ENCODE peak calls at places on chromosomes 13 and 19, in eight cellular contexts. I is stomach; P is naive thymus-derived CD4-positive, alpha-beta T cell; H is transverse colon; R is neuronal stem cell; L is psoas muscle; F is pancreas; G is heart left ventricle. J is an unnamed sample.

GRCh38 chr13:81927347-81927746 is 1586.4 kb upstream of the SPRY2 start:
- DNase-seq in I (no peak), P (no peak), H (no peak), R (no peak), L (no peak), F (no peak), G (no peak), J (no peak)

GRCh38 chr19:35459414-35460082 is 11.5 kb downstream of the FFAR2 start:
- DNase-seq in I (peak), P (no peak), H (peak), R (no peak), L (peak), F (peak), G (peak), J (no peak)

GRCh38 chr19:18123819-18124218 is 26.2 kb downstream of the MAST3 start:
- DNase-seq in I (no peak), P (no peak), H (no peak), R (no peak), L (no peak), F (no peak), G (no peak), J (no peak)

GRCh38 chr13:40206241-40207109 is 460.0 kb downstream of the FOXO1 start:
- DNase-seq in I (peak), P (peak), H (no peak), R (no peak), L (no peak), F (no peak), G (no peak), J (peak)

GRCh38 chr19:18776288-18776594 is 14.9 kb downstream of the COMP start:
- DNase-seq in I (no peak), P (peak), H (no peak), R (no peak), L (no peak), F (no peak), G (no peak), J (no peak)

GRCh38 chr19:7676854-7677253 is at the start of gene MCEMP1:
- DNase-seq in I (no peak), P (no peak), H (no peak), R (no peak), L (no peak), F (no peak), G (no peak), J (no peak)

GRCh38 chr13:101231751-101232428 is 184.4 kb downstream of the NALCN start:
- DNase-seq in I (no peak), P (no peak), H (no peak), R (no peak), L (no peak), F (no peak), G (no peak), J (no peak)

GRCh38 chr13:93244141-93244917 is 17.7 kb downstream of the GPC6 start:
- DNase-seq in I (no peak), P (no peak), H (no peak), R (no peak), L (no peak), F (peak), G (peak), J (no peak)

GRCh38 chr19:5621945-5622464 is 571 bp downstream of the SAFB2 start:
- DNase-seq in I (no peak), P (peak), H (peak), R (no peak), L (peak), F (peak), G (peak), J (no peak)

GRCh38 chr13:80337011-80337688 is 3.8 kb downstream of the SPRY2 start:
- DNase-seq in I (no peak), P (no peak), H (peak), R (no peak), L (no peak), F (no peak), G (no peak), J (no peak)

GRCh38 chr19:28396259-28396940 is 816.6 kb downstream of the UQCRFS1 start:
- DNase-seq in I (no peak), P (no peak), H (no peak), R (no peak), L (no peak), F (no peak), G (no peak), J (no peak)

GRCh38 chr13:25493930-25494707 is 122.3 kb downstream of the ATP8A2 start:
- DNase-seq in I (no peak), P (no peak), H (no peak), R (no peak), L (no peak), F (no peak), G (no peak), J (no peak)

GRCh38 chr19:32257326-32258073 is 87.9 kb upstream of the ZNF507 start:
- DNase-seq in I (no peak), P (no peak), H (no peak), R (no peak), L (no peak), F (no peak), G (no peak), J (no peak)

GRCh38 chr19:41339936-41340335 is 13.8 kb downstream of the TGFB1 start:
- DNase-seq in I (no peak), P (no peak), H (no peak), R (no peak), L (no peak), F (no peak), G (no peak), J (no peak)

GRCh38 chr19:57167385-57167784 is at the start of gene DUXA:
- DNase-seq in I (no peak), P (no peak), H (no peak), R (no peak), L (no peak), F (no peak), G (no peak), J (no peak)

GRCh38 chr19:35194022-35194984 is 34.2 kb downstream of the FAM187B start:
- DNase-seq in I (no peak), P (no peak), H (no peak), R (no peak), L (no peak), F (no peak), G (no peak), J (no peak)

DNA sequence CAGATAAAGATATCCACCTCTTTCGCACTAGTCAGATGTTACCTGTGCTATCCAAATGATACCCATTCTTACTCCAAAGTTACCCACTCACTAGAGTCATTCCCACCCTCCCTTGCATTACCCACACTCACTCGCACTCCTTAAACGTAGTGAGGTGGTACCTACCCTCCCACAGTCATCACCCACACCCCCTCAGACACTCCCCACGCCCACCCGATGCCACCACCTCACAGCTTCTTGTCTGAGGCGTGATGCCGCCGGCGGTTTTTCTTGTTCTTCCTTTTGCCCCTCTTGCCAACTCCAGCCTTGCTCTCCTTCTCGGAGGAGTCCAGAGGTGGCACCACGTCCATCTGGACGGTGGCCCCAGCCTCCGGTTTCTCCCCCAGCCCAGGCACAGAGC is 1.2 kb downstream of the PNMA8C start:
- DNase-seq in I (no peak), P (no peak), H (no peak), R (no peak), L (no peak), F (no peak), G (no peak), J (no peak)
- H3K4me3 ChIP-seq in I (no peak), P (no peak), H (no peak), R (no peak), L (no peak), F (no peak), G (no peak), J (no peak)

GRCh38 chr19:45340899-45341453 is 426 bp downstream of the KLC3 start:
- DNase-seq in I (no peak), P (no peak), H (no peak), R (no peak), L (no peak), F (no peak), G (no peak), J (no peak)
- H3K4me3 ChIP-seq in I (peak), P (no peak), H (peak), R (no peak), L (peak), F (peak), G (no peak), J (no peak)

DNA sequence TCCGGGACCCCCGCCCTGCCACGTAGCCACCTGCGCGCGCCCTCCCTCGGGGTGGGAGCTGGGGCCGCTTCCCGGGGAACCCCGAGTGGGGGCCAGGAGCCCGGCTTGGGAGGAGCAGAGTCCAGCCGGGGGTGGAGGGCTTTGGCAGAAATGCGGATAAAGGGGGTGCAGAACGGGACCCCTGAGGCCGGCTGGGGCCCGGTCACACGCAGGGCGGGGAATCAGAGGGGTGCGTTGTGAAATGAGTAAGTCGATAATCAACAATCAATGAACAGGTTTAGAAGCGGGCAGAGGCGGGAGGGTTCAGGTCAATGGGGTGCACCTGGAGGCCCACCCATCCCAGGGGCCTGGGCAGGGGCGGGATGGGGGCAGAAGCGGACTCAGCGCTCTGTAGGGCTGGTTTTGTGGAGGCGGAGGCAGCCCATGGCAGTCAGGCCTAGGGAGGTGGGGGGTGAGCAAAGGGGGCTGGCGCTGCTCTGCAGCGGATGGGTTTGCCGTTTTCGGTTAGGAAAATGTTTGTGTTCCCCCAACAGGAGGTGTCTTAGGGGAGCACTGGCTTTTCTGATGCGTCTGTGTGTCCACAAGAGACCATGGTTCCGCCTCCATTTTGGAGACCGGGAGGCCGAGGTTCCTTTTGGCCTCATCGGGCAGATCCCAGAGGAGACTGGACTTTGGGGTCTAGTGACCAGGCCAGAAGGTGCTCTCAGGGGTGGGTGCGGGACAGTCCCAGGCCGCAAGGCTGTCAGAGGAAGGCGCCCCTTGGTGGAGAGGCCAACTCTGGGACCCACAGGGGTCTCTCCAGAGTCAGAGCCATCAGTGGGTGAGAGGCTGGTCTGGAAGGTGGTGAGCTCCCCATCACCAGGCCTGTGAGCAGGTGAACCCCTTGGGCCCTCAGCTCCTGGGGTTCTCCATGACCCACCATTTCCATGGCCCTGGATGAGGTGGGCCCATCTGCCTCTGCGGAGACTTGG is 683 bp upstream of the DIRAS1 start:
- DNase-seq in I (no peak), P (no peak), H (no peak), R (no peak), L (no peak), F (no peak), G (peak), J (no peak)
- H3K4me3 ChIP-seq in I (peak), P (no peak), H (peak), R (peak), L (peak), F (peak), G (peak), J (peak)

DNA sequence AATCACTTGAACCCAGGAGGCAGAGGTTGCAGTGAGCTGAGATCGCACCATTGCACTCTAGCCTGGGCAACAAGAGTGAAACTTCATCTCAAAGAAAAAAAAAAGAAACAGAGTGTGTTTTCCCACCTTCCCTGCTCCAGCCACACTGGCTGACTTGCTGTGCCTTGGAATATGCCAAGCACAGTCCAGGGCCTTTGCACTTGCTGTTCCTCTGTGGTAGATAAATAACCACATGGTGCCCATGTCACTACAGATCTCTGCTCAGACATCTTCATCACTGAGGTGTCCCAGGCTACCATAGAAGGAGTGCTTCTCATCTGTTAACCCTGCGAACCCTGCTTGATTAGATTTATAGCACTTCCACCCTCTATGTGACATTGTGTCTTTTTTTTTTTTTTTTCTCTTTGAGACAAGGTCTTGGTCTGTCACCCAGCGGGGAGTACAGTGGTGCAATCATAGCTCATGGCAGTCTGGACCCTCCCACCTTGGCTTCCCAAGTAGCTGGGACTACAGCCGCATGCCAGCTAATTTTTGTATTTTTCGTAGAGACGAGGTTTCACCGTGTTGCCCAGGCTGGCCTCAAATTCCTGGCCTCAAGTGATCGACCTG is 10.4 kb downstream of the SMARCA4 start:
- DNase-seq in I (no peak), P (no peak), H (no peak), R (no peak), L (no peak), F (no peak), G (no peak), J (no peak)
- H3K4me3 ChIP-seq in I (no peak), P (no peak), H (no peak), R (no peak), L (no peak), F (no peak), G (no peak), J (no peak)

GRCh38 chr19:11964496-11964857 is 363 bp upstream of the ZNF763 start:
- DNase-seq in I (no peak), P (no peak), H (no peak), R (no peak), L (peak), F (no peak), G (peak), J (no peak)
- H3K4me3 ChIP-seq in I (peak), P (peak), H (peak), R (peak), L (peak), F (peak), G (peak), J (peak)

DNA sequence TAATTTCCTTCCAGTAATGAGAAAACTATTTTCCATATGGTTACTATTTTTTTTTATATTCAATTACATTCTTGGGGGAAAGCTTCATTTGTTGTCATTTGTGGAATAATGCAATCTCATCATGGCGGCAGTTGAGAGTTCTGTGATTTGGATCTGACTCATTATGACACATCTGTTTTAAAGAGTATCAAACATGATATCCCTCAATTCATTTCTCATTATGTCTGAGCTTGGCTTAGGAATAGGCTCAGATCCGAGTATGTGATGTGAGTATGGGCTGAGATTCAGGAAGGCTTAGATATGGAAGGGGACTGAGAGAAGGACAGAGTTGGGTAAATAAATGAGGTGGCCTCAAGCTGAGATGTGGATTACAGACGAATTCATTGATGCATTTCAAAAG is 64.4 kb downstream of the POSTN start:
- DNase-seq in I (no peak), P (no peak), H (no peak), R (no peak), L (no peak), F (no peak), G (no peak), J (no peak)
- H3K4me3 ChIP-seq in I (no peak), P (no peak), H (no peak), R (no peak), L (no peak), F (no peak), G (no peak), J (no peak)

GRCh38 chr13:113489171-113489548 is 1.4 kb downstream of the DCUN1D2 start:
- DNase-seq in I (no peak), P (no peak), H (no peak), R (peak), L (no peak), F (no peak), G (no peak), J (no peak)
- H3K4me3 ChIP-seq in I (peak), P (peak), H (peak), R (peak), L (peak), F (peak), G (peak), J (peak)

DNA sequence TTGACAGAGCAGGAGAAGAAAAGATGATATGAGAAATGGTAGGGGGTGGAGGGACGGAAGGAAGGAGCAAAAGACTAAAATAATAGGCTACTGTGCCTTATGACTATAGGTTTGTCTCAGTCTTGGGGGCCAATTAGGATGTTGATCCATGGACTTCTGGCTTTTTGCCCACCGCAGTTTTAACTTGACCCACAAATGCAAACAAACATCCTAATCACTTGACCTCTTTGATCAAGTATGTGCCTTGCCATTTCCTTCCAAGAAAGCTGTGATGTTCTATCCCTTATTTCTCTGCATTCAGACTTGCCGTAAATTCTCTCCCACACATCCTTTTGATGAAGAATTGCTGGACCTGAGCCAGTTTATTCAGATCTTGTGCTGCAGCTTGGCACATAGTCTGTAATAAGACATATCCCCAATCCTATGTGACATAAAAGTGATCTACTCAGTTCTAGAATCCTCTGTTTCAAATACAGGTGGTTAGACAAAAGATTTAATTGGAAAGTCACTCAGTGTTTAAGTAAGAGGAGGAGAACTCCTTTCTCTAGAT is 62.8 kb downstream of the TPT1 start:
- DNase-seq in I (no peak), P (no peak), H (no peak), R (no peak), L (no peak), F (no peak), G (no peak), J (no peak)
- H3K4me3 ChIP-seq in I (no peak), P (no peak), H (no peak), R (no peak), L (no peak), F (no peak), G (no peak), J (no peak)

GRCh38 chr19:2511570-2511969 is 35.6 kb downstream of the GADD45B start:
- DNase-seq in I (no peak), P (no peak), H (no peak), R (no peak), L (no peak), F (no peak), G (no peak), J (no peak)

GRCh38 chr19:2511991-2512390 is 36.1 kb downstream of the GADD45B start:
- DNase-seq in I (no peak), P (no peak), H (no peak), R (no peak), L (no peak), F (no peak), G (no peak), J (no peak)

GRCh38 chr19:2509096-2509495 is 33.2 kb downstream of the GADD45B start:
- DNase-seq in I (no peak), P (no peak), H (no peak), R (no peak), L (no peak), F (no peak), G (no peak), J (no peak)

GRCh38 chr19:2503521-2504109 is 27.7 kb downstream of the GADD45B start:
- DNase-seq in I (no peak), P (peak), H (no peak), R (no peak), L (no peak), F (no peak), G (no peak), J (no peak)

DNA sequence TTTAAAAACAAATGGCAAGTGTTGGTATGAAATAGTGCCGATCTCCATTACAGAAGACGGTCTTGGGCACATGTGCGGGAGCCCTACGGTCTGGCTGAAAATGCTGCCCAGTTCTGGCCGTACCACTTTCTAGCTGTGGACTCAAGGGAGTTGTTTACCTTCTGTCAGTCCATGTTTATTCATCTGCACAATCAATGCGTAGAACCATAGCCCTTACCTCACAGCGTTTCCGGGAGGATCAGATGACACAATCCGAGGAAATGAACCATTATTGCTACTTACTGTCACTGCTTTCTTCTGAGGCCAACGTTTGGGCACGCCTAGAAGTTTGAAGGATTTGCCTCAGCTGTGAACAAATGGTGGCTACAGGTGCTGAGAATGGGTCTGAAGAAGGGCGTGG is 31.2 kb downstream of the GADD45B start:
- DNase-seq in I (peak), P (peak), H (peak), R (no peak), L (no peak), F (peak), G (no peak), J (no peak)
- H3K4me3 ChIP-seq in I (peak), P (no peak), H (no peak), R (no peak), L (peak), F (peak), G (no peak), J (no peak)